ENCODE peak calls at places on chromosomes 11 and 22, in five cellular contexts. X is NCI-H524; F is stimulated activated CD4-positive, alpha-beta T cell treated with anti-CD3 and anti-CD28 coated beads, Interleukin-15, amount 100 ng/mL, for 48 hours; W is activated naive CD8-positive, alpha-beta T cell treated with anti-CD3 and anti-CD28 coated beads, Interleukin-2, amount 50 U/mL, for 24 hours; B is OCI-M1. E is an unnamed sample.
A peak's percentile ranks its signal among the peaks of the same experiment; 100 is the strongest.

GRCh38 chr22:38125731-38126344 is 15.4 kb upstream of the BAIAP2L2 start:
- DNase-seq in X (no peak), B (no peak), W (no peak), F (no peak), E (no peak)

GRCh38 chr22:20756846-20757245 is 17.1 kb upstream of the SERPIND1 start:
- DNase-seq in F (no peak), W (no peak), B (no peak), X (no peak), E (no peak)

GRCh38 chr11:36672815-36673450 is 74.9 kb upstream of the RAG2 start:
- DNase-seq in W (no peak), B (peak; percentile 64), F (no peak), X (no peak), E (peak; percentile 32)

GRCh38 chr22:44892243-44892642 is 117.6 kb downstream of the PHF21B start:
- DNase-seq in W (no peak), X (no peak), F (no peak), B (no peak), E (no peak)

GRCh38 chr11:12239396-12240298 is 129.3 kb downstream of the MICAL2 start:
- DNase-seq in F (no peak), X (no peak), B (no peak), W (no peak), E (no peak)

GRCh38 chr22:46731246-46732040 is 6.6 kb downstream of the CERK start:
- DNase-seq in B (no peak), X (no peak), W (no peak), F (no peak), E (no peak)

GRCh38 chr11:82355313-82355823 is 378.3 kb downstream of the FAM181B start:
- DNase-seq in W (no peak), F (no peak), X (no peak), B (no peak), E (no peak)

GRCh38 chr11:86228967-86229330 is 15.6 kb upstream of the EED start:
- DNase-seq in X (no peak), W (peak; percentile 59), B (no peak), F (peak; percentile 50), E (no peak)

GRCh38 chr11:15670520-15671070 is 555.9 kb downstream of the INSC start:
- DNase-seq in W (no peak), B (no peak), X (no peak), F (no peak), E (no peak)

GRCh38 chr11:8288166-8288772 is 24.6 kb upstream of the LMO1 start:
- DNase-seq in F (no peak), W (no peak), B (no peak), X (no peak), E (no peak)

GRCh38 chr11:57424802-57425564 is 1.9 kb downstream of the SLC43A3 start:
- DNase-seq in F (peak; percentile 89), B (peak; percentile 97), X (no peak), W (peak; percentile 87), E (peak; percentile 8)

GRCh38 chr11:60265373-60266214 is 14.9 kb upstream of the MS4A4A start:
- DNase-seq in B (peak; percentile 84), W (peak; percentile 28), X (no peak), F (no peak), E (no peak)

GRCh38 chr11:105469931-105470330 is 139.9 kb upstream of the GRIA4 start:
- DNase-seq in B (no peak), W (no peak), F (no peak), X (no peak), E (no peak)

GRCh38 chr11:35796542-35796941 is 134.0 kb downstream of the TRIM44 start:
- DNase-seq in F (no peak), X (no peak), B (no peak), W (no peak), E (no peak)

GRCh38 chr11:114822038-114822437 is 143.7 kb downstream of the NXPE2 start:
- DNase-seq in B (no peak), X (no peak), W (no peak), F (no peak), E (peak; percentile 1)

GRCh38 chr11:120431633-120432032 is 79.9 kb upstream of the GRIK4 start:
- DNase-seq in F (no peak), B (peak; percentile 89), X (no peak), W (peak; percentile 8), E (no peak)

GRCh38 chr22:26429458-26430238 is 588 bp downstream of the ASPHD2 start:
- DNase-seq in W (peak; percentile 25), B (no peak), F (no peak), X (no peak), E (no peak)

GRCh38 chr11:10858505-10859360 is 880 bp upstream of the ZBED5 start:
- DNase-seq in W (peak; percentile 50), B (peak; percentile 81), X (peak; percentile 46), F (no peak), E (peak; percentile 14)

GRCh38 chr11:65745049-65745448 is 24.5 kb upstream of the RNASEH2C start:
- DNase-seq in B (no peak), X (no peak), W (no peak), F (no peak), E (no peak)

GRCh38 chr11:128497057-128497957 is 90.1 kb downstream of the ETS1 start:
- DNase-seq in W (no peak), X (no peak), B (no peak), F (no peak), E (no peak)

GRCh38 chr11:118619444-118620205 is 12.2 kb downstream of the PHLDB1 start:
- DNase-seq in B (no peak), F (no peak), X (no peak), W (no peak), E (no peak)

GRCh38 chr22:38569181-38569971 is 607 bp downstream of the DMC1 start:
- DNase-seq in F (no peak), X (no peak), B (no peak), W (peak; percentile 5), E (no peak)

GRCh38 chr11:76610871-76611475 is 59.6 kb downstream of the LRRC32 start:
- DNase-seq in X (peak; percentile 19), F (no peak), W (peak; percentile 12), B (peak; percentile 48), E (peak; percentile 28)

GRCh38 chr11:86769219-86769618 is 31.1 kb upstream of the PRSS23 start:
- DNase-seq in B (no peak), F (no peak), W (no peak), X (no peak), E (no peak)

GRCh38 chr11:57482782-57483569 is 22.6 kb downstream of the RTN4RL2 start:
- DNase-seq in B (no peak), F (peak; percentile 30), X (peak; percentile 82), W (peak; percentile 82), E (peak; percentile 53)

GRCh38 chr11:44338721-44339529 is 29.0 kb upstream of the ALX4 start:
- DNase-seq in B (no peak), F (no peak), W (no peak), X (no peak), E (no peak)

GRCh38 chr22:32080904-32081303 is 37.8 kb downstream of the SLC5A1 start:
- DNase-seq in X (peak; percentile 30), W (no peak), F (no peak), B (peak; percentile 63), E (peak; percentile 64)

GRCh38 chr22:42700355-42700754 is 20.3 kb downstream of the A4GALT start:
- DNase-seq in X (no peak), F (no peak), W (no peak), B (no peak), E (no peak)

GRCh38 chr22:25488244-25489020 is 76.0 kb upstream of the GRK3 start:
- DNase-seq in F (peak; percentile 49), B (peak; percentile 43), X (no peak), W (peak; percentile 85), E (no peak)

GRCh38 chr11:88345408-88345807 is 7.9 kb upstream of the CTSC start:
- DNase-seq in X (no peak), W (no peak), B (peak; percentile 93), F (no peak), E (no peak)

GRCh38 chr11:93820847-93821246 is 29.6 kb downstream of the VSTM5 start:
- DNase-seq in W (no peak), B (no peak), F (no peak), X (no peak), E (no peak)

GRCh38 chr22:44204937-44205712 is 24.4 kb downstream of the PARVG start:
- DNase-seq in F (no peak), B (no peak), W (no peak), X (no peak), E (no peak)

GRCh38 chr11:2800655-2801531 is 84.7 kb downstream of the CDKN1C start:
- DNase-seq in W (no peak), B (no peak), F (no peak), X (no peak), E (no peak)

GRCh38 chr11:15745266-15745665 is 611.1 kb downstream of the SOX6 start:
- DNase-seq in F (no peak), W (no peak), X (no peak), B (no peak), E (no peak)

GRCh38 chr11:58628446-58628845 is 6.0 kb downstream of the CNTF start:
- DNase-seq in F (no peak), X (no peak), W (no peak), B (no peak), E (no peak)

GRCh38 chr11:62546937-62547625 is 475 bp upstream of the AHNAK start:
- DNase-seq in W (peak; percentile 18), B (peak; percentile 46), F (no peak), X (no peak), E (no peak)

GRCh38 chr22:43411981-43412807 is at the start of gene MPPED1:
- DNase-seq in X (no peak), W (no peak), F (no peak), B (no peak), E (no peak)

GRCh38 chr11:58726594-58727414 is 4.9 kb downstream of the GLYAT start:
- DNase-seq in W (no peak), B (peak; percentile 70), F (no peak), X (no peak), E (no peak)